ENCODE peak calls at places on chromosome 17, in seven cellular contexts. One of them, this sample, is unnamed.

GRCh38 chr17:6558932-6559752 is 2.8 kb upstream of the PITPNM3 start:
- DNase-seq in IMR-90: no peak
- DNase-seq in A549: no peak
- DNase-seq in astrocyte: no peak
- DNase-seq in vagina: no peak
- DNase-seq in tibial nerve: no peak
- DNase-seq in GM23338: peak; percentile 28
- DNase-seq in this sample: no peak

GRCh38 chr17:65530158-65530984 is 31.1 kb downstream of the AXIN2 start:
- DNase-seq in IMR-90: no peak
- DNase-seq in A549: no peak
- DNase-seq in astrocyte: no peak
- DNase-seq in vagina: no peak
- DNase-seq in tibial nerve: no peak
- DNase-seq in GM23338: no peak
- DNase-seq in this sample: no peak

GRCh38 chr17:49452173-49452572 is 37.5 kb upstream of the PHB1 start:
- DNase-seq in IMR-90: no peak
- DNase-seq in A549: no peak
- DNase-seq in astrocyte: no peak
- DNase-seq in vagina: no peak
- DNase-seq in tibial nerve: no peak
- DNase-seq in GM23338: no peak
- DNase-seq in this sample: no peak

GRCh38 chr17:2949469-2950044 is 113.8 kb downstream of the OR1D5 start:
- DNase-seq in IMR-90: peak; percentile 49
- DNase-seq in A549: peak; percentile 87
- DNase-seq in astrocyte: peak; percentile 54
- DNase-seq in vagina: no peak
- DNase-seq in tibial nerve: no peak
- DNase-seq in GM23338: no peak
- DNase-seq in this sample: peak; percentile 41

GRCh38 chr17:50452627-50453300 is 15.9 kb downstream of the CHAD start:
- DNase-seq in IMR-90: peak; percentile 19
- DNase-seq in A549: no peak
- DNase-seq in astrocyte: no peak
- DNase-seq in vagina: no peak
- DNase-seq in tibial nerve: no peak
- DNase-seq in GM23338: no peak
- DNase-seq in this sample: peak; percentile 55

GRCh38 chr17:76722279-76722678 is 4.1 kb downstream of the JMJD6 start:
- DNase-seq in IMR-90: no peak
- DNase-seq in A549: no peak
- DNase-seq in astrocyte: no peak
- DNase-seq in vagina: no peak
- DNase-seq in tibial nerve: no peak
- DNase-seq in GM23338: no peak
- DNase-seq in this sample: no peak

GRCh38 chr17:59278401-59278800 is 53.1 kb upstream of the YPEL2 start:
- DNase-seq in IMR-90: no peak
- DNase-seq in A549: no peak
- DNase-seq in astrocyte: no peak
- DNase-seq in vagina: no peak
- DNase-seq in tibial nerve: no peak
- DNase-seq in GM23338: no peak
- DNase-seq in this sample: no peak

GRCh38 chr17:77456951-77457548 is 316.3 kb downstream of the SEC14L1 start:
- DNase-seq in IMR-90: no peak
- DNase-seq in A549: no peak
- DNase-seq in astrocyte: no peak
- DNase-seq in vagina: no peak
- DNase-seq in tibial nerve: no peak
- DNase-seq in GM23338: no peak
- DNase-seq in this sample: no peak

GRCh38 chr17:3695723-3696411 is at the start of gene P2RX5:
- DNase-seq in IMR-90: no peak
- DNase-seq in A549: no peak
- DNase-seq in astrocyte: peak; percentile 7
- DNase-seq in vagina: no peak
- DNase-seq in tibial nerve: no peak
- DNase-seq in GM23338: peak; percentile 75
- DNase-seq in this sample: no peak

GRCh38 chr17:72774251-72774650 is 318.2 kb downstream of the SLC39A11 start:
- DNase-seq in IMR-90: no peak
- DNase-seq in A549: no peak
- DNase-seq in astrocyte: no peak
- DNase-seq in vagina: no peak
- DNase-seq in tibial nerve: no peak
- DNase-seq in GM23338: no peak
- DNase-seq in this sample: no peak

GRCh38 chr17:49494937-49495841 is at the start of gene NGFR:
- DNase-seq in IMR-90: peak; percentile 13
- DNase-seq in A549: peak; percentile 77
- DNase-seq in astrocyte: no peak
- DNase-seq in vagina: no peak
- DNase-seq in tibial nerve: no peak
- DNase-seq in GM23338: peak; percentile 76
- DNase-seq in this sample: no peak

GRCh38 chr17:28950017-28950751 is 1.1 kb downstream of the PHF12 start:
- DNase-seq in IMR-90: peak; percentile 39
- DNase-seq in A549: peak; percentile 48
- DNase-seq in astrocyte: peak; percentile 37
- DNase-seq in vagina: peak; percentile 96
- DNase-seq in tibial nerve: no peak
- DNase-seq in GM23338: peak; percentile 83
- DNase-seq in this sample: no peak

GRCh38 chr17:45021607-45022287 is 29.7 kb downstream of the DCAKD start:
- DNase-seq in IMR-90: peak; percentile 47
- DNase-seq in A549: peak; percentile 93
- DNase-seq in astrocyte: no peak
- DNase-seq in vagina: no peak
- DNase-seq in tibial nerve: peak; percentile 26
- DNase-seq in GM23338: peak; percentile 77
- DNase-seq in this sample: peak; percentile 37

GRCh38 chr17:73209436-73209835 is 16.6 kb downstream of the COG1 start:
- DNase-seq in IMR-90: no peak
- DNase-seq in A549: no peak
- DNase-seq in astrocyte: no peak
- DNase-seq in vagina: no peak
- DNase-seq in tibial nerve: no peak
- DNase-seq in GM23338: no peak
- DNase-seq in this sample: no peak

GRCh38 chr17:47978324-47978723 is 7.4 kb downstream of the CDK5RAP3 start:
- DNase-seq in IMR-90: peak; percentile 54
- DNase-seq in A549: peak; percentile 93
- DNase-seq in astrocyte: peak; percentile 16
- DNase-seq in vagina: no peak
- DNase-seq in tibial nerve: peak; percentile 23
- DNase-seq in GM23338: peak; percentile 95
- DNase-seq in this sample: no peak

GRCh38 chr17:2050871-2051387 is 4.0 kb upstream of the HIC1 start:
- DNase-seq in IMR-90: peak; percentile 65
- DNase-seq in A549: no peak
- DNase-seq in astrocyte: no peak
- DNase-seq in vagina: no peak
- DNase-seq in tibial nerve: no peak
- DNase-seq in GM23338: peak; percentile 77
- DNase-seq in this sample: no peak

GRCh38 chr17:225551-225950 is 44.1 kb upstream of the DOC2B start:
- DNase-seq in IMR-90: no peak
- DNase-seq in A549: no peak
- DNase-seq in astrocyte: no peak
- DNase-seq in vagina: no peak
- DNase-seq in tibial nerve: no peak
- DNase-seq in GM23338: no peak
- DNase-seq in this sample: no peak

GRCh38 chr17:72187544-72187943 is 66.7 kb downstream of the SOX9 start:
- DNase-seq in IMR-90: peak; percentile 9
- DNase-seq in A549: no peak
- DNase-seq in astrocyte: peak; percentile 50
- DNase-seq in vagina: no peak
- DNase-seq in tibial nerve: peak; percentile 56
- DNase-seq in GM23338: no peak
- DNase-seq in this sample: no peak

DNA sequence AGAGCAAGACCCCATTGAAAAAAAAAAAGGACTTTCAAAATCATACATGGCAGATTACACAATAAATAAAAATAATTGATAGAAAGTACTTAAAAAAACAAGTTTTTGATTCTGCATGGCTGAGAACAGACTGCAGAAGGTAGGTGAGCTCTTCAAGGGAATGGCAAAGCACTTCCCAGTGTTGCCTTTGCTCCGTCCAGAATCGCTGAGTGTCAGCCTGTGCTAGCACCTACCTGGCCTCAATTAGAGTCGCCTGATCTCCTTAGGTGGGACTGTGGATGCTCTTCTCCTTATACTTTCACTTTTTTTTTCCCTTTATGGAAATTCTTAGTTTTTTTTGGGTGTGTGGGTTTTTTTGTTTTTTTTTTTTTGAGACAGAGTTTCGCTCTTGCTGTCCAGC is 6.0 kb upstream of the TMEM220 start:
- DNase-seq in IMR-90: no peak
- DNase-seq in A549: no peak
- DNase-seq in astrocyte: no peak
- DNase-seq in vagina: no peak
- DNase-seq in tibial nerve: no peak
- DNase-seq in GM23338: no peak
- DNase-seq in this sample: no peak
- H3K4me1 ChIP-seq in IMR-90: no peaks in the 10 kb centered on the region
- H3K4me1 ChIP-seq in A549: peaks cover 24% of the 10 kb centered on the region
- H3K4me1 ChIP-seq in astrocyte: no peaks in the 10 kb centered on the region
- H3K4me1 ChIP-seq in vagina: peaks cover 18% of the 10 kb centered on the region
- H3K4me1 ChIP-seq in tibial nerve: peaks cover 19% of the 10 kb centered on the region
- H3K4me1 ChIP-seq in GM23338: peaks cover 6% of the 10 kb centered on the region
- H3K4me1 ChIP-seq in this sample: peaks cover 2% of the 10 kb centered on the region

DNA sequence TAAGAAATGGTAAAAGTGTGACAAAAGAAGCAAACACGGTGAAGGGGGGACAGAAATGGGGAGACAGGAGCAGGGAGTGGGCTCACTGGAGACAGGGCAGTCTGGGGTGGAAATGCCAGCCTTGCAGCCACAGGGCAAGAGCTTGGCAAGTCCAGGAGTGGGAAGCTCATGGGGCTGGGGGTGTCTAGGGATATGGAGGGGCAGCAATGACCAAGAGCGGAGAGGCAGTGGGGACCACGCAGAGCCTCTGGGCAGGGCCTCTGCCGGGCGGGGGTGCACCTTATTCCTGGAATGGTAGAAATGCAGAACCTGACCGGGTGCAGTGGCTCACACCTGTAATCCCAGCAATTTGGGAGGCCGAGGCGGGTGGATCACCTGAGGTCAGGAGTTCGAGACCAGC is 12.6 kb downstream of the SLC5A10 start:
- DNase-seq in IMR-90: no peak
- DNase-seq in A549: no peak
- DNase-seq in astrocyte: no peak
- DNase-seq in vagina: no peak
- DNase-seq in tibial nerve: no peak
- DNase-seq in GM23338: no peak
- DNase-seq in this sample: no peak
- TF ChIP-seq CTCF in IMR-90: no peak
- TF ChIP-seq CTCF in A549: no peak
- TF ChIP-seq CTCF in astrocyte: no peak
- TF ChIP-seq CTCF in vagina: no peak
- TF ChIP-seq CTCF in tibial nerve: no peak
- TF ChIP-seq CTCF in GM23338: no peak
- TF ChIP-seq CTCF in this sample: no peak

DNA sequence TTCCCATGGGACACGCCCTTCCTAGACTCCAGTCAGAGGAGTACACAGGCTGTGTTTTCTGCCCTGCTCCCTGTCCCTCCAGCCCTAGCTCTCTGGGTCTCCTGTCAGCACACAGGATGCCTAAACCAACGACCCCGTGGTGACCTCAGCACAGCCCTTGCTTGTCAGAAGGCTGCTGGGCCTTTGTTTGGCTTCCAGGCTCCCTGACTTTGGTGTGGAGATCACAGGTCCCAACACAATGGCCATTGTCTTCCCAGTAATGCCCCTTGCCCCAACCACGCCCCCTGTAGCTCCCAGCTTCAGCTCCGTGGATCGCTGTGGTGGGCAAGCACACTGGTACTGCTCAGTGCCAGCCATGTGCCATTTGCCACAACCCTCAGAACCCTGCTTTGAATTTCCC is 15.0 kb downstream of the HNF1B start:
- DNase-seq in IMR-90: no peak
- DNase-seq in A549: no peak
- DNase-seq in astrocyte: no peak
- DNase-seq in vagina: no peak
- DNase-seq in tibial nerve: no peak
- DNase-seq in GM23338: no peak
- DNase-seq in this sample: no peak
- H3K27ac ChIP-seq in IMR-90: no peak overlapping the region
- H3K27ac ChIP-seq in A549: peak overlapping the region; percentile 32
- H3K27ac ChIP-seq in astrocyte: no peak overlapping the region
- H3K27ac ChIP-seq in vagina: no peak overlapping the region
- H3K27ac ChIP-seq in tibial nerve: no peak overlapping the region
- H3K27ac ChIP-seq in GM23338: no peak overlapping the region
- H3K27ac ChIP-seq in this sample: no peak overlapping the region

DNA sequence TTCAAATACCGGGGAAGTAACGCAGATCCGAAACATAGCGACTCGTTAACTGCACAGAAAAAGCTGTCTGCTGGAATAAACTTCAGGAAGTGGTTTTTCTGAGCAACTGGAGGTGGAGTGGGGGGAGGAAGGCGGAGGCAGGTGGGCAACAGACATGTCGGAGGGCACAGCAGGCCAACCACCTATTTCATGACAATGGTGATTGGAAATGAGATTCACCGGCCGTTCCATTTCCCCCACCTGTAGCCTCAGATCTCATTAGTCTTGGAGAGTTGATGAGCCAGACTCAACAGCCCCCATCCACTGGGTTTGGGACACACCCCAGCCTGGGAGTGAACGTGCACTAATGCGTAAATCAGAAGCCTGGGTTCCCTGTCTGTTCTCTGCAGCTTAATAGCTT is 7.7 kb upstream of the PECAM1 start:
- DNase-seq in IMR-90: no peak
- DNase-seq in A549: no peak
- DNase-seq in astrocyte: no peak
- DNase-seq in vagina: no peak
- DNase-seq in tibial nerve: no peak
- DNase-seq in GM23338: no peak
- DNase-seq in this sample: no peak
- H3K4me1 ChIP-seq in IMR-90: no peaks in the 10 kb centered on the region
- H3K4me1 ChIP-seq in A549: peaks cover 15% of the 10 kb centered on the region
- H3K4me1 ChIP-seq in astrocyte: no peaks in the 10 kb centered on the region
- H3K4me1 ChIP-seq in vagina: no peaks in the 10 kb centered on the region
- H3K4me1 ChIP-seq in tibial nerve: peaks cover 7% of the 10 kb centered on the region
- H3K4me1 ChIP-seq in GM23338: no peaks in the 10 kb centered on the region
- H3K4me1 ChIP-seq in this sample: peaks cover 9% of the 10 kb centered on the region